ENCODE peak calls at places on chromosomes 5 and 9, in nine cellular contexts. One of them, this sample, is unnamed.
A peak's percentile ranks its signal among the peaks of the same experiment; 100 is the strongest.

GRCh38 chr9:92514635-92515034 is 21.2 kb downstream of the ECM2 start:
- DNase-seq in MCF 10A: no peak
- DNase-seq in NCI-H446: no peak
- DNase-seq in activated CD4-positive, alpha-beta T cell treated with anti-CD3 and anti-CD28 coated beads for 4 hours: no peak
- DNase-seq in right atrium auricular region: no peak
- DNase-seq in activated naive CD8-positive, alpha-beta T cell treated with anti-CD3 and anti-CD28 coated beads, Interleukin-2, amount 50 U/mL, for 16 hours: no peak
- DNase-seq in caudate nucleus: no peak
- DNase-seq in CD8-positive, alpha-beta T cell: no peak
- DNase-seq in frontal cortex: no peak
- DNase-seq in this sample: no peak

GRCh38 chr5:144467795-144468194 is 297.1 kb downstream of the KCTD16 start:
- DNase-seq in right atrium auricular region: no peak
- DNase-seq in frontal cortex: no peak
- DNase-seq in activated CD4-positive, alpha-beta T cell treated with anti-CD3 and anti-CD28 coated beads for 4 hours: no peak
- DNase-seq in caudate nucleus: no peak
- DNase-seq in NCI-H446: peak; percentile 29
- DNase-seq in activated naive CD8-positive, alpha-beta T cell treated with anti-CD3 and anti-CD28 coated beads, Interleukin-2, amount 50 U/mL, for 16 hours: no peak
- DNase-seq in CD8-positive, alpha-beta T cell: no peak
- DNase-seq in MCF 10A: peak; percentile 78
- DNase-seq in this sample: peak; percentile 25

GRCh38 chr9:4048441-4048840 is 251.4 kb downstream of the GLIS3 start:
- DNase-seq in frontal cortex: peak; percentile 3
- DNase-seq in activated naive CD8-positive, alpha-beta T cell treated with anti-CD3 and anti-CD28 coated beads, Interleukin-2, amount 50 U/mL, for 16 hours: no peak
- DNase-seq in right atrium auricular region: no peak
- DNase-seq in MCF 10A: peak; percentile 45
- DNase-seq in activated CD4-positive, alpha-beta T cell treated with anti-CD3 and anti-CD28 coated beads for 4 hours: no peak
- DNase-seq in NCI-H446: no peak
- DNase-seq in caudate nucleus: no peak
- DNase-seq in CD8-positive, alpha-beta T cell: no peak
- DNase-seq in this sample: no peak

GRCh38 chr5:42636425-42636824 is 120.2 kb upstream of the CCDC152 start:
- DNase-seq in CD8-positive, alpha-beta T cell: no peak
- DNase-seq in caudate nucleus: no peak
- DNase-seq in MCF 10A: peak; percentile 51
- DNase-seq in NCI-H446: no peak
- DNase-seq in right atrium auricular region: no peak
- DNase-seq in activated naive CD8-positive, alpha-beta T cell treated with anti-CD3 and anti-CD28 coated beads, Interleukin-2, amount 50 U/mL, for 16 hours: no peak
- DNase-seq in activated CD4-positive, alpha-beta T cell treated with anti-CD3 and anti-CD28 coated beads for 4 hours: no peak
- DNase-seq in frontal cortex: no peak
- DNase-seq in this sample: no peak

GRCh38 chr5:172602712-172603289 is 38.3 kb upstream of the NEURL1B start:
- DNase-seq in activated naive CD8-positive, alpha-beta T cell treated with anti-CD3 and anti-CD28 coated beads, Interleukin-2, amount 50 U/mL, for 16 hours: no peak
- DNase-seq in NCI-H446: no peak
- DNase-seq in activated CD4-positive, alpha-beta T cell treated with anti-CD3 and anti-CD28 coated beads for 4 hours: no peak
- DNase-seq in caudate nucleus: no peak
- DNase-seq in right atrium auricular region: no peak
- DNase-seq in frontal cortex: no peak
- DNase-seq in MCF 10A: no peak
- DNase-seq in CD8-positive, alpha-beta T cell: no peak
- DNase-seq in this sample: no peak

GRCh38 chr9:74497750-74498615 is 848 bp downstream of the RORB start:
- DNase-seq in caudate nucleus: peak; percentile 26
- DNase-seq in NCI-H446: no peak
- DNase-seq in activated CD4-positive, alpha-beta T cell treated with anti-CD3 and anti-CD28 coated beads for 4 hours: no peak
- DNase-seq in frontal cortex: peak; percentile 47
- DNase-seq in activated naive CD8-positive, alpha-beta T cell treated with anti-CD3 and anti-CD28 coated beads, Interleukin-2, amount 50 U/mL, for 16 hours: no peak
- DNase-seq in MCF 10A: no peak
- DNase-seq in right atrium auricular region: no peak
- DNase-seq in CD8-positive, alpha-beta T cell: no peak
- DNase-seq in this sample: no peak

GRCh38 chr5:113505181-113505580 is 8.3 kb upstream of the YTHDC2 start:
- DNase-seq in MCF 10A: peak; percentile 33
- DNase-seq in CD8-positive, alpha-beta T cell: no peak
- DNase-seq in caudate nucleus: no peak
- DNase-seq in activated naive CD8-positive, alpha-beta T cell treated with anti-CD3 and anti-CD28 coated beads, Interleukin-2, amount 50 U/mL, for 16 hours: no peak
- DNase-seq in NCI-H446: no peak
- DNase-seq in right atrium auricular region: no peak
- DNase-seq in activated CD4-positive, alpha-beta T cell treated with anti-CD3 and anti-CD28 coated beads for 4 hours: no peak
- DNase-seq in frontal cortex: no peak
- DNase-seq in this sample: no peak

GRCh38 chr5:158450761-158451160 is 591.8 kb upstream of the CLINT1 start:
- DNase-seq in MCF 10A: no peak
- DNase-seq in activated naive CD8-positive, alpha-beta T cell treated with anti-CD3 and anti-CD28 coated beads, Interleukin-2, amount 50 U/mL, for 16 hours: no peak
- DNase-seq in NCI-H446: no peak
- DNase-seq in activated CD4-positive, alpha-beta T cell treated with anti-CD3 and anti-CD28 coated beads for 4 hours: no peak
- DNase-seq in CD8-positive, alpha-beta T cell: no peak
- DNase-seq in right atrium auricular region: no peak
- DNase-seq in frontal cortex: no peak
- DNase-seq in caudate nucleus: no peak
- DNase-seq in this sample: no peak

GRCh38 chr5:71862661-71863060 is 143.6 kb downstream of the CARTPT start:
- DNase-seq in frontal cortex: no peak
- DNase-seq in caudate nucleus: no peak
- DNase-seq in CD8-positive, alpha-beta T cell: no peak
- DNase-seq in activated CD4-positive, alpha-beta T cell treated with anti-CD3 and anti-CD28 coated beads for 4 hours: no peak
- DNase-seq in NCI-H446: no peak
- DNase-seq in MCF 10A: no peak
- DNase-seq in right atrium auricular region: no peak
- DNase-seq in activated naive CD8-positive, alpha-beta T cell treated with anti-CD3 and anti-CD28 coated beads, Interleukin-2, amount 50 U/mL, for 16 hours: no peak
- DNase-seq in this sample: no peak

This sample was measured in NCI-H1930.